ENCODE peak calls at places on chromosomes 6 and 20, in four cellular contexts. B, W, N and F are unnamed samples. For H3K36me3, the result is how much of the 10 kb centered on the place peaks cover.

GRCh38 chr6:113464959-113465358 is 392.2 kb upstream of the MARCKS start:
- DNase-seq in B (no peak), N (no peak), W (peak), F (no peak)

GRCh38 chr6:52815167-52816092 is 11.8 kb upstream of the GSTA1 start:
- DNase-seq in N (peak), B (peak), W (peak), F (peak)

GRCh38 chr20:43183526-43183925 is 6.2 kb downstream of the PTPRT start:
- DNase-seq in W (no peak), N (no peak), B (no peak), F (no peak)

GRCh38 chr6:17865798-17866725 is 121.4 kb downstream of the KIF13A start:
- DNase-seq in B (no peak), N (no peak), W (peak), F (peak)

GRCh38 chr20:63009988-63010769 is 3.4 kb upstream of the BHLHE23 start:
- DNase-seq in N (peak), W (peak), B (peak), F (no peak)

GRCh38 chr20:36856691-36857635 is 19.0 kb upstream of the TLDC2 start:
- DNase-seq in B (peak), N (peak), W (peak), F (no peak)

GRCh38 chr6:126661646-126662045 is 321.7 kb downstream of the CENPW start:
- DNase-seq in W (peak), B (no peak), N (no peak), F (no peak)

GRCh38 chr6:32109114-32109764 is at the start of gene TNXB:
- DNase-seq in N (no peak), B (no peak), W (no peak), F (no peak)

GRCh38 chr6:100347901-100348550 is 116.7 kb downstream of the SIM1 start:
- DNase-seq in B (no peak), N (no peak), W (peak), F (no peak)

GRCh38 chr6:129730477-129731165 is 20.6 kb upstream of the ARHGAP18 start:
- DNase-seq in N (no peak), W (peak), B (peak), F (no peak)

GRCh38 chr6:56022678-56023077 is 147.3 kb upstream of the BMP5 start:
- DNase-seq in W (no peak), B (no peak), N (no peak), F (no peak)

GRCh38 chr20:61437280-61438206 is 185.5 kb downstream of the CDH4 start:
- DNase-seq in N (no peak), B (no peak), W (peak), F (no peak)

DNA sequence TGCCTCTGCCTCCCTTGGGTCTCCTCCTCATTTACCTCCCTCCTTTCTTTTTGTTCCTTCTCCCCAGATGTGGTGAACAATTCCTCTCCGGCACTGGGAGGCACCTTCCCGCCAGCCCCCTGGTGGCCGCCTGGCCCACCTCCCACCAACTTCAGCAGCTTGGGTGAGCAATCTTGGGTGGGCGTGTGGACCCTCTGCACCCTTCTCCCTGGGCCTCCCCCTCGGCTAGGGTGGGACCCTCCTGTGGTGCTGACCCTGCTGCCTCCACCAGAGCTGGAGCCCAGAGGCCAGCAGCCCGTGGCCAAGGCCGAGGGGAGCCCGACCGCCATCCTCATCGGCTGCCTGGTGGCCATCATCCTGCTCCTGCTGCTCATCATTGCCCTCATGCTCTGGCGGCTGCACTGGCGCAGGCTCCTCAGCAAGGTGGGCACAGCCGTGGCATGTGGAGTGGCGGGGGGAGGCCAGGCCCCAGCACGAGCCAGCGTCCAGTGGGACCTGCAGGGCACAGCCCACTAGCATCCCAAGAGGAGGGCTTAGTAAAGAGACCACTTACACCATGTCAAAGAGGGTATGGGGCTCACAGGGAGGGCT is 8.8 kb downstream of the DDR1 start:
- DNase-seq in W (no peak), N (no peak), B (no peak), F (no peak)
- H3K36me3 ChIP-seq in W (under half), N (under half), B (under half), F (under half)

GRCh38 chr6:157200611-157201010 is 122.7 kb downstream of the TMEM242 start:
- DNase-seq in W (no peak), N (no peak), B (no peak), F (no peak)
- H3K36me3 ChIP-seq in W (half or more), N (under half), B (under half), F (under half)

DNA sequence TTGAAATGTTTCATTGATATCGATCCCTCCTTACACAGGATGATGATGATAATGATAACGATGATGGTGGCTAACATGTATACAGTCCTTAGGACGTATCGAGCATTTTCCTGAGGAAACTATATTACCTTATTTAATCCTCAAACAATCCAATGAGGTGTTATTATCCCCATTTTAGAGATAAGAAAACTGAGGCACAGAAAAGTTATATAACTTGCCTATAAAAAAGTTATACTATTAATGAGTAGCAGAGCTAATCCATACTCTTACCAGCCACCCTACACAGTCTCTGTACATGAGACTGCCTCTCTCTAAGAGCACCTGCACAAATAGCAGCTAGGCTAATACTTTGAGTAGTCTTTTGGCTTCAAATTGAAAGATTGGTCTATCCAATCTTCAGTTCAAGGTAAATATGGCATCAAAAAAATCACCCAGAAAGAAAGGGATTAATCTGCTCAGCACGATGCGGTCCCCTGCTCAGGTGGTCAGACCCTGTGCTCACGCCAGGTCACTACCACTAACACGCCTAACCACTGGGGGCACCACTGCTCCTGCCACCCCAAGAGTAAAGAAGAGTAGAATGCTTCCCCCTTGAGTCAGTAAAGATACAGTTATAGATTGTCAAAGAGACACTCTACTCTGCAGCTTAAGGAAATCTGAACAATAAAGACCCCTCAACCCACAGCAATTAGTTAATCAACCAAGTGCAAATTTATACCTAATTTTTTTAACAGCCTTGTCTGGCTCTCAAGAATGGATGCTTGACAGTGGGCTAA is 15.0 kb downstream of the GABBR1 start:
- DNase-seq in B (no peak), W (no peak), N (no peak), F (no peak)
- H3K36me3 ChIP-seq in B (under half), W (half or more), N (under half), F (half or more)

GRCh38 chr20:53319200-53319599 is 274.4 kb downstream of the ZNF217 start:
- DNase-seq in W (no peak), B (no peak), N (no peak), F (no peak)

GRCh38 chr20:53321596-53321995 is 272.0 kb downstream of the ZNF217 start:
- DNase-seq in B (no peak), N (no peak), W (no peak), F (no peak)

GRCh38 chr20:53319716-53320115 is 273.9 kb downstream of the ZNF217 start:
- DNase-seq in W (no peak), B (no peak), N (no peak), F (no peak)

DNA sequence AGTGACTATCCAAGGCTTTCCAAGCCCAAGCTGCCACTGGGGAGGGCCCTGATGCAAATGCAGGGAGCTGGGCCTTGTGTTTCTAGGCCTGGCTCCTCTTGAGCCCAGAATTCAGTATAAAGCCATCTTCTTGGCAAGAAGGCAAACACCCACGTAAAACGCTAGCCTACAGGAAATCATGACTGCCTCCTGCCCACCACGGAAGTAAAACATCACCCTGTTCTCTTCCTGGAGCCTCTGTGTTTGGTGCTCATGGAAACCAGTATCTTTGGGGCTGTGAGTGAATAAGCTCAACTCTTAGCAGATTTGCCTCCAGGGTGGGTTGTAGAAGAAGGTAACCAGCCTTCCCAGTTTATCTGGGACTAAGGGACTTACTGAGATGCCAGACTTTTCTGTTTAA is 271.0 kb downstream of the ZNF217 start:
- DNase-seq in B (peak), W (peak), N (peak), F (no peak)
- H3K36me3 ChIP-seq in B (under half), W (under half), N (under half), F (under half)

DNA sequence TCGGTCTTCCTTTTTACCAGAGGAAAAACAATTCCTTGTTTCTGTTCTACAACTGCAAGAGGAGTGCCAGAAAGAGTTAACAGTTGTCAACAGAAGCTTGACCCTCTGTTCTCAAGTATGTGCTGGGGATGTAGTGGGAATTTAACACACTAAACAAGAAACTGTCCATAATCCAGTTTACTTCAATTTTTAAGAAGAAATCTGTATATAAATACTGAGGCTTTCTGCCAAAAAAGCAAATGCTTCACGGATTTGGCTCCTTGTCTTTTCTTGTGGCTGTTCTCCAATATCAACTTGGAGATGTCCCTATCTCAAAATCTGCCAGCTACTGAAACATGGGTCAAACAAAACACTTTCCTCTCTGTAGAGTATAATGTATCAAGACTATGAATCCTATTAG is 26.8 kb downstream of the REV3L start:
- DNase-seq in N (no peak), B (no peak), W (peak), F (no peak)
- H3K36me3 ChIP-seq in N (under half), B (under half), W (under half), F (under half)

DNA sequence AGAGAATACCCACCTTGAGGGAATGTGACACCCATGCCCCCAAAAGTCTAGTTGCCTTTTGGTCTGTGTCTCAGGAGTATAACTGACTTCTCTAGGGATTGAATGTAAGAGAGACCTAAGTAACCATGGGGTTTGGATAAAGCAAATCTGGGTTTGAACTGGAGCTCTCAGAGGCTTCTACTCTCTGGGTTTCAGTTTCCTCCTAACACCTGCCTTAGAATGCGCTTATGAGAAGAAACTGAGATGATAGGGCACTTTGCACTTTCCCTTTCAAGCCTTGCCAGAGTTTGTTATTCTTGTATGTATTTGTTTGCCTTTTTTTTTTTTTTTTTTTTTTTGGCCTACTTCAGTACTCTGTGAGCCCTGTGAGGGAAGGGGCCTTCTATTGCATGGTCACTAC is 19.4 kb downstream of the SDHAF4 start:
- DNase-seq in W (no peak), B (no peak), N (no peak), F (no peak)
- H3K36me3 ChIP-seq in W (under half), B (under half), N (under half), F (under half)

GRCh38 chr20:41169791-41170351 is 32.5 kb downstream of the PLCG1 start:
- DNase-seq in W (peak), B (no peak), N (no peak), F (no peak)
- H3K36me3 ChIP-seq in W (half or more), B (half or more), N (half or more), F (half or more)

GRCh38 chr6:109372070-109372585 is 10.1 kb downstream of the CD164 start:
- DNase-seq in W (no peak), N (no peak), B (no peak), F (no peak)

GRCh38 chr6:109370336-109370735 is 11.9 kb downstream of the CD164 start:
- DNase-seq in B (no peak), W (no peak), N (no peak), F (no peak)

GRCh38 chr6:109373333-109373732 is 8.9 kb downstream of the CD164 start:
- DNase-seq in W (no peak), B (no peak), N (no peak), F (no peak)

GRCh38 chr6:109369724-109370123 is 12.5 kb downstream of the CD164 start:
- DNase-seq in W (no peak), B (no peak), N (no peak), F (no peak)

DNA sequence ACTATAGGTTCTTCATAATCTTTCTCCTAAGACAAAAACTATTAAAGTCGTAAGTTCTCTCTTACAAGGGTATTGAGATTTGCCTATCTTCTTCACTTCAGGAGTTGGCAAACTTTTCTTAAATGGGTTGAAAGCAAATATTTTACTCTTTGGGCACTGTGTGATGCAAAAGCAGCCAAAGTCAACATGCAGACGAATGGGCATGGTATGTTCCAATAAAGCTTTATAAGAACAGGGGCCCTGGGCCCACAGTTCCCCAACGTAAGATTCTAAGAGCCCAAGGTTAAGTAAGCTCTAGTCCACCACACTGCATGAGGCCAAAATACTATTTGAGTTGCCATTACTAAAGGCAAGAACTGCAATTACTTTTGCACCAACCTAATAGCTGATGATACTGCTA is 11.5 kb downstream of the CD164 start:
- DNase-seq in B (no peak), N (no peak), W (no peak), F (no peak)
- H3K36me3 ChIP-seq in B (half or more), N (under half), W (half or more), F (under half)

DNA sequence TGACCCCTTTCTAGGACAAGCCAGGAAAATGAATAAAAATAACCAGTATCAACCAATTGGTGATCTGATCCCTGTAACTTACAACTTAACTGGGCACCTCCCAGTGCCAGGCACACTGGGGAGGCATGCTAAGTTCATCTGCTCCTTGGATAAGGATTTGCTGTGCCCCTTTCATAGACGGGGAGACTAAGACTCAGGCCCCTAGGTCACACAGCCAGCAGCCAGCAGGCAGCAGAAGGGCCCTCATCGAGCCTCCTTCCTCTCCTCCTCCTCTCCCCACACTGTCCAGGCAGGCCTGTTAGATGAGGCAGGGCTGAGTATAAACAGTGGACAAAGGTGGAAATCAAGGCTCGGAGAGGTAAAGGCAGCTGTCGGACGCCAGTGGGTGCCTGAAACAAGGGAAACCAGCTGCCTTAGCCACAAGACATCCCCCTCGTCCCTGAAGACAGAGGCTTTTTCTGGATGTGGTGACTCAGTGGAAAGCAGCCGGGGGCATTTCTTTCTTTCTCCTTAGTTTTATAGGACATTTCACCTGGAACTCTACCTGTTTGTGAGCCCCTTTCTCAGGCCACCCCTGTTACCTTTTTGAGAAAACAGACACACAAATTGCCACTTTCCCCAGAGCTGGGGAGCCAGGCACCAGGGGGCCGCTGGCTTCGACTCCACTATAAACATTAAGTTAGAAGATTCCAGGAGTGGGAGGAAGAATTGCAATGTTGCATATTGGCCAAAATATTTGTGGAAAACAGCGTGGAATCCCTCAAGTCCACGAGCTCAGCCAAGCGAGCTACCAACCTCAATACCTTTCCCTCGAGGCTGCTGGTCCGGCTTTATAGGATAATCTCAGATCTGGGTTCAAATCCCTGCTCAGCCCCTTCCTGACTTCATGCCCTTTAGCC is 166.0 kb downstream of the PREX1 start:
- DNase-seq in W (no peak), N (no peak), B (no peak), F (no peak)
- H3K36me3 ChIP-seq in W (under half), N (under half), B (half or more), F (under half)

GRCh38 chr20:17638835-17639407 is 43.1 kb downstream of the RRBP1 start:
- DNase-seq in B (no peak), W (no peak), N (no peak), F (no peak)

GRCh38 chr20:17641520-17641964 is 40.5 kb downstream of the RRBP1 start:
- DNase-seq in B (no peak), N (no peak), W (no peak), F (no peak)

GRCh38 chr20:17640875-17641378 is 41.1 kb downstream of the RRBP1 start:
- DNase-seq in W (no peak), B (no peak), N (no peak), F (no peak)

GRCh38 chr20:17641993-17642392 is 40.0 kb downstream of the RRBP1 start:
- DNase-seq in B (no peak), N (no peak), W (no peak), F (no peak)

DNA sequence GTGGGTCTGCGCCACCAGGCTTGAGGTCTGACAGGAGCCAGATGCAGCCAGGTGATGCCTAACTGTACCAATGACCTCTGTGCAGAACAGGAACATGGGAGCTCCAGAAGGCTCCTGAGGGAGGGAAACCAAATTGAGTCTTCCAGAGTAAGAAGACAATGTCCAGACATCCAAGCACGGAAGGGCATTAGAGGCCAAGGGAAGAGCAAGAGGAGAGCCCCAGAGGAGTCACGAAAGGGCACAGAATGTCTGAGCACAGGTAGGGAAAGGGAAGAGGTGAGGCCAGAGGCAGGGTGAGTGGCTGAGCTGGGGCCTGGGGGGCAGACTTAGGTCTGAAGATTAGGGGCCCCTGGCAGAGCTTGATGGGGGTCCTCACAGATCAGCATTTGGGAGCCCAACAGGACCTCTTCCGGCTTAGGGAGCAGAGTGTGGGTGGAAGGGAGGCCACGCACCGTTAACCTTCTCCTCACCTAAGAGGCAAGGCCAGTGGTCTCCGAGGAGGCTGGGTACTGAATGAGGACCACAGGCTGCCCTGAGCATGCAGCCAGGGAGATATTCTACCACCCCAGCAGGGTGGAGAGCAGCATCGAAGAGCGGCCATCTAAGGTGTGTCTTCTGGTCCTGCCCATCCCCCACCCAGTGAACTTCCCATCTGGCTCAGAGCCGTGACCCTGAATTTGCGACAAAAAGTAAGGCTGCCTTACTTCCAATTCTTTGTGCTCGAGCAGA is 41.7 kb downstream of the RRBP1 start:
- DNase-seq in N (no peak), B (no peak), W (no peak), F (no peak)
- H3K36me3 ChIP-seq in N (under half), B (under half), W (under half), F (under half)